ENCODE peak calls at places on chromosome 9, in nine cellular contexts. M is HCT116, E is HepG2, Y is upper lobe of left lung, D is breast epithelium, G is K562, O is spleen, U is esophagus muscularis mucosa, C is endothelial cell of umbilical vein. B is an unnamed sample.

GRCh38 chr9:70413427-70413797 is 1.0 kb downstream of the KLF9 start:
- DNase-seq in M (no peak), E (no peak), Y (peak), D (no peak), G (peak), O (no peak), U (no peak), C (no peak), B (no peak)

GRCh38 chr9:121463026-121463827 is 36.4 kb downstream of the GGTA1 start:
- DNase-seq in M (peak), E (peak), Y (peak), D (no peak), G (peak), O (peak), U (no peak), C (peak), B (peak)

GRCh38 chr9:28688172-28688571 is 1114.9 kb upstream of the C9orf72 start:
- DNase-seq in M (no peak), E (no peak), Y (no peak), D (no peak), G (no peak), O (no peak), U (no peak), C (no peak), B (no peak)

GRCh38 chr9:32486839-32487562 is 39.0 kb downstream of the RIGI start:
- DNase-seq in M (no peak), E (peak), Y (no peak), D (no peak), G (no peak), O (no peak), U (no peak), C (peak), B (no peak)

GRCh38 chr9:69499401-69499800 is 172.8 kb downstream of the APBA1 start:
- DNase-seq in M (no peak), E (no peak), Y (no peak), D (no peak), G (no peak), O (no peak), U (no peak), C (no peak), B (no peak)

GRCh38 chr9:121735065-121735791 is 83.8 kb downstream of the DAB2IP start:
- DNase-seq in M (no peak), E (peak), Y (no peak), D (no peak), G (peak), O (no peak), U (no peak), C (peak), B (no peak)

GRCh38 chr9:126438757-126439401 is 112.2 kb downstream of the MVB12B start:
- DNase-seq in M (no peak), E (no peak), Y (no peak), D (no peak), G (no peak), O (no peak), U (no peak), C (no peak), B (peak)

GRCh38 chr9:125654121-125654520 is 52.9 kb downstream of the MAPKAP1 start:
- DNase-seq in M (no peak), E (no peak), Y (no peak), D (no peak), G (no peak), O (no peak), U (no peak), C (no peak), B (no peak)

GRCh38 chr9:79360387-79361347 is 211.1 kb upstream of the TLE4 start:
- DNase-seq in M (no peak), E (no peak), Y (no peak), D (no peak), G (no peak), O (no peak), U (no peak), C (peak), B (no peak)

GRCh38 chr9:34010979-34011378 is 37.7 kb downstream of the UBAP2 start:
- DNase-seq in M (peak), E (peak), Y (no peak), D (no peak), G (no peak), O (no peak), U (no peak), C (peak), B (no peak)

GRCh38 chr9:106885451-106885850 is 22.5 kb downstream of the ZNF462 start:
- DNase-seq in M (no peak), E (no peak), Y (peak), D (no peak), G (no peak), O (no peak), U (no peak), C (no peak), B (peak)

GRCh38 chr9:17600962-17601593 is 22.2 kb downstream of the SH3GL2 start:
- DNase-seq in M (no peak), E (no peak), Y (no peak), D (no peak), G (no peak), O (no peak), U (no peak), C (no peak), B (no peak)

GRCh38 chr9:91071185-91071990 is 269.8 kb downstream of the SYK start:
- DNase-seq in M (no peak), E (peak), Y (no peak), D (no peak), G (no peak), O (no peak), U (peak), C (peak), B (no peak)

GRCh38 chr9:121950441-121950840 is 142.7 kb downstream of the TTLL11 start:
- DNase-seq in M (no peak), E (no peak), Y (no peak), D (no peak), G (no peak), O (no peak), U (no peak), C (no peak), B (no peak)

GRCh38 chr9:16126042-16126441 is 573.2 kb downstream of the CCDC171 start:
- DNase-seq in M (no peak), E (no peak), Y (no peak), D (no peak), G (no peak), O (no peak), U (no peak), C (no peak), B (no peak)

GRCh38 chr9:7510209-7510608 is 289.4 kb downstream of the DMAC1 start:
- DNase-seq in M (no peak), E (no peak), Y (no peak), D (no peak), G (no peak), O (no peak), U (no peak), C (no peak), B (no peak)

GRCh38 chr9:133370680-133371079 is 5.2 kb downstream of the SURF4 start:
- DNase-seq in M (no peak), E (no peak), Y (peak), D (no peak), G (no peak), O (no peak), U (no peak), C (no peak), B (no peak)

GRCh38 chr9:112700080-112700479 is 17.8 kb downstream of the INIP start:
- DNase-seq in M (no peak), E (peak), Y (no peak), D (no peak), G (no peak), O (no peak), U (no peak), C (no peak), B (no peak)

GRCh38 chr9:101587644-101588043 is 7.1 kb downstream of the PPP3R2 start:
- DNase-seq in M (no peak), E (no peak), Y (no peak), D (no peak), G (no peak), O (no peak), U (no peak), C (no peak), B (no peak)

GRCh38 chr9:83011611-83012010 is 51.3 kb downstream of the RASEF start:
- DNase-seq in M (no peak), E (no peak), Y (no peak), D (no peak), G (no peak), O (no peak), U (no peak), C (no peak), B (no peak)

GRCh38 chr9:35370241-35370640 is 119.7 kb upstream of the RUSC2 start:
- DNase-seq in M (no peak), E (no peak), Y (no peak), D (no peak), G (no peak), O (no peak), U (no peak), C (no peak), B (no peak)

GRCh38 chr9:137359850-137360249 is 57.8 kb upstream of the NRARP start:
- DNase-seq in M (no peak), E (no peak), Y (no peak), D (no peak), G (no peak), O (no peak), U (no peak), C (no peak), B (no peak)

GRCh38 chr9:121636411-121636865 is 15.0 kb upstream of the DAB2IP start:
- DNase-seq in M (no peak), E (no peak), Y (no peak), D (no peak), G (no peak), O (no peak), U (no peak), C (peak), B (peak)

GRCh38 chr9:72633966-72634365 is 112.6 kb downstream of the TMC1 start:
- DNase-seq in M (peak), E (no peak), Y (no peak), D (no peak), G (no peak), O (no peak), U (no peak), C (no peak), B (no peak)

GRCh38 chr9:132997591-132997990 is 19.1 kb downstream of the GFI1B start:
- DNase-seq in M (no peak), E (peak), Y (no peak), D (no peak), G (no peak), O (peak), U (no peak), C (no peak), B (no peak)

GRCh38 chr9:16146661-16147060 is 593.8 kb downstream of the CCDC171 start:
- DNase-seq in M (no peak), E (no peak), Y (no peak), D (no peak), G (no peak), O (no peak), U (no peak), C (no peak), B (no peak)

GRCh38 chr9:114507726-114508125 is 2.5 kb upstream of the WHRN start:
- DNase-seq in M (no peak), E (peak), Y (peak), D (no peak), G (no peak), O (no peak), U (no peak), C (peak), B (no peak)

GRCh38 chr9:82903503-82903902 is 159.4 kb downstream of the RASEF start:
- DNase-seq in M (no peak), E (no peak), Y (no peak), D (no peak), G (no peak), O (no peak), U (no peak), C (no peak), B (no peak)

GRCh38 chr9:99513441-99514112 is 291.5 kb downstream of the SEC61B start:
- DNase-seq in M (no peak), E (no peak), Y (peak), D (no peak), G (no peak), O (no peak), U (no peak), C (no peak), B (no peak)

GRCh38 chr9:90874194-90874593 is 72.6 kb downstream of the SYK start:
- DNase-seq in M (no peak), E (no peak), Y (no peak), D (no peak), G (no peak), O (no peak), U (no peak), C (no peak), B (no peak)

GRCh38 chr9:108580021-108580439 is 275.8 kb downstream of the ACTL7B start:
- DNase-seq in M (peak), E (peak), Y (peak), D (no peak), G (no peak), O (no peak), U (no peak), C (no peak), B (no peak)

GRCh38 chr9:37540634-37541033 is 35.5 kb downstream of the FBXO10 start:
- DNase-seq in M (no peak), E (no peak), Y (peak), D (peak), G (no peak), O (no peak), U (no peak), C (no peak), B (no peak)

GRCh38 chr9:93809204-93809940 is 145.8 kb downstream of the BARX1 start:
- DNase-seq in M (no peak), E (no peak), Y (no peak), D (no peak), G (no peak), O (peak), U (peak), C (no peak), B (no peak)
- TF ChIP-seq POLR2AphosphoS5 in M (no peak), E (no peak), Y (no peak), D (no peak), G (no peak), O (no peak), U (no peak), C (no peak), B (no peak)

GRCh38 chr9:111039203-111039907 is 1.1 kb upstream of the LPAR1 start:
- DNase-seq in M (peak), E (no peak), Y (no peak), D (no peak), G (no peak), O (peak), U (no peak), C (no peak), B (no peak)
- H3K27ac ChIP-seq in M (peak), E (no peak), Y (peak), D (peak), G (no peak), O (peak), U (peak), C (no peak), B (peak)

DNA sequence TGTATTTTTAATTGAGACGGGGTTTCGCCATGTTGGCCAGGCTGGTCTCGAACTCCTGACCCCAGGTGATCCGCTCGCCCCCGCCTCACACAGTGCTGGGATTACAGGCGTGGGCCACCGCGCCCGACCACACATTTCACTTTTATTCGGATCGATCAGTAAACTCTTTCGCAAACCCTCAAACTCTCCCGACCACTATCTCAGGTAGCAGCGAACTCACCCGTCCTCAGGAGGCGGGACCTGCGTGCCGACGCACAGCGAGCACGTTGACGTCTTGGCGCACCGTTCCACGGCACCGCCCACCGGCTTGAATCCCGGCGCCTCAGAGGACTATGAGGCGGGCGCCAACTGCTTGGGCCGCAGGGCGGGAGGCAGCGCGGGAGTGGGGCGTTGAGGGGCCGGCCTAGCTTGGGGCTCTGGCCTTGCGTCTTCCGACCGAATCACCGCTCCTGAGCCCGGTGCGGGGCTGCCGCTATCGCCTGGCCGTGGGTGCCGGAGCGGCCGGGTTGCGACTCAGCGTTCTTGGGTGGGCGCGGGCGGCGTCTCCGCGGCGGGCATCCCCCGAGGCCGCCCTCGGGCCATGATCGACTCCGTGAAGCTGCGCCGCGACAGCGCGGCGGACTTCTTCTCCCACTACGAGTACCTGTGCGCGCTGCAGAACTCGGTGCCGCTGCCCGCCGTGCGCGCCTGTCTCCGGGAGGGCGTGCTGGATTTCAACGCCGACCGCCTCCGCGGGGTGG is at the start of gene CEP78:
- DNase-seq in M (peak), E (peak), Y (peak), D (peak), G (peak), O (peak), U (peak), C (peak), B (peak)
- TF ChIP-seq POLR2A in M (peak), E (no peak), Y (no peak), D (peak), G (peak), O (no peak), U (no peak), C (peak), B (peak)

DNA sequence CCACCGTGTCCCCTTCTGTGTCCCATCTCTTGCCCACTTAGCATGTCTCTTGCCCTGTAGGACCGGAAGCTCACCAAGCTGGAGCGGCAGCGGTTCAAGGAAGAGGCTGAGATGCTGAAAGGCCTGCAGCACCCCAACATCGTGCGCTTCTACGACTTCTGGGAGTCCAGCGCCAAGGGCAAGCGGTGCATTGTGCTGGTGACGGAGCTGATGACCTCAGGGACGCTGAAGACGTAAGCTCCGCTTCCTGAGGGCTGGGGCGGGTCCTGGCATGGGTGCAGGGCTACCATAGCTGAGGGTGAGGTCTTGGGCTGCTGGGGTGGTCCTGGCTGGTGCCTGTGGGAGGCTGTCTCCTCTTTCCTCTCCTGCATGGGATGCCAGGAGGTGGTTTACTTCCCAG is 45.7 kb downstream of the WNK2 start:
- DNase-seq in M (no peak), E (no peak), Y (no peak), D (no peak), G (no peak), O (no peak), U (no peak), C (no peak), B (no peak)
- TF ChIP-seq POLR2AphosphoS5 in M (no peak), E (no peak), Y (no peak), D (no peak), G (no peak), O (no peak), U (no peak), C (no peak), B (no peak)

B was measured in sigmoid colon.